ENCODE peak calls at places on chromosomes 12 and 14, in eight cellular contexts. N is tibial nerve, D is transverse colon, A is uterus, S is IMR-90, Z is endothelial cell of umbilical vein, Q is A549, E is stomach. T is an unnamed sample.
A peak's percentile ranks its signal among the peaks of the same experiment; 100 is the strongest.

GRCh38 chr12:46770501-46771183 is 55.2 kb downstream of the SLC38A4 start:
- DNase-seq in N (no peak), D (no peak), A (no peak), S (peak; percentile 59), Z (peak; percentile 39), Q (no peak), E (no peak), T (no peak)

GRCh38 chr12:21637985-21638891 is 19.4 kb downstream of the LDHB start:
- DNase-seq in N (no peak), D (no peak), A (no peak), S (peak; percentile 47), Z (no peak), Q (no peak), E (no peak), T (peak; percentile 37)

GRCh38 chr12:132569856-132570480 is 40.4 kb downstream of the LRCOL1 start:
- DNase-seq in N (no peak), D (no peak), A (no peak), S (no peak), Z (no peak), Q (no peak), E (no peak), T (no peak)

GRCh38 chr12:111409403-111410228 is 3.9 kb downstream of the SH2B3 start:
- DNase-seq in N (no peak), D (no peak), A (peak; percentile 47), S (peak; percentile 67), Z (peak; percentile 84), Q (no peak), E (no peak), T (peak; percentile 52)

GRCh38 chr14:61101803-61102548 is 120.9 kb downstream of the SLC38A6 start:
- DNase-seq in N (no peak), D (no peak), A (no peak), S (peak; percentile 65), Z (peak; percentile 93), Q (no peak), E (no peak), T (no peak)

GRCh38 chr12:100266163-100266801 is 597 bp downstream of the DEPDC4 start:
- DNase-seq in N (no peak), D (no peak), A (no peak), S (no peak), Z (no peak), Q (peak; percentile 89), E (no peak), T (no peak)

GRCh38 chr12:92987362-92987761 is 58.3 kb upstream of the EEA1 start:
- DNase-seq in N (no peak), D (no peak), A (no peak), S (peak; percentile 79), Z (peak; percentile 82), Q (peak; percentile 61), E (no peak), T (peak; percentile 76)

GRCh38 chr14:77098470-77099353 is 654 bp downstream of the CIPC start:
- DNase-seq in N (peak; percentile 26), D (peak; percentile 59), A (peak; percentile 63), S (no peak), Z (peak; percentile 30), Q (peak; percentile 29), E (peak; percentile 54), T (peak; percentile 72)

GRCh38 chr12:30840715-30841114 is 85.8 kb upstream of the TSPAN11 start:
- DNase-seq in N (no peak), D (no peak), A (no peak), S (no peak), Z (no peak), Q (no peak), E (no peak), T (no peak)

GRCh38 chr14:89534896-89535615 is 118.0 kb upstream of the FOXN3 start:
- DNase-seq in N (no peak), D (no peak), A (no peak), S (peak; percentile 72), Z (peak; percentile 46), Q (no peak), E (no peak), T (no peak)

GRCh38 chr12:42129595-42130204 is 15.0 kb downstream of the GXYLT1 start:
- DNase-seq in N (no peak), D (peak; percentile 13), A (no peak), S (peak; percentile 80), Z (peak; percentile 86), Q (peak; percentile 40), E (no peak), T (peak; percentile 59)

GRCh38 chr14:104665092-104665662 is 24.2 kb upstream of the INF2 start:
- DNase-seq in N (no peak), D (no peak), A (no peak), S (peak; percentile 33), Z (no peak), Q (no peak), E (no peak), T (peak; percentile 31)

GRCh38 chr14:56592746-56593544 is 13.3 kb downstream of the TMEM260 start:
- DNase-seq in N (no peak), D (no peak), A (no peak), S (no peak), Z (no peak), Q (no peak), E (no peak), T (no peak)

GRCh38 chr12:94089891-94090290 is 58.5 kb upstream of the PLXNC1 start:
- DNase-seq in N (no peak), D (no peak), A (no peak), S (peak; percentile 58), Z (no peak), Q (no peak), E (no peak), T (peak; percentile 42)

GRCh38 chr14:72636871-72637270 is 257.0 kb downstream of the DPF3 start:
- DNase-seq in N (no peak), D (no peak), A (no peak), S (no peak), Z (no peak), Q (no peak), E (no peak), T (no peak)

GRCh38 chr12:48996794-48997718 is 2.1 kb downstream of the DDN start:
- DNase-seq in N (peak; percentile 59), D (peak; percentile 82), A (peak; percentile 69), S (peak; percentile 67), Z (peak; percentile 67), Q (peak; percentile 94), E (peak; percentile 81), T (peak; percentile 78)

GRCh38 chr12:931591-931990 is 17.9 kb downstream of the RAD52 start:
- DNase-seq in N (no peak), D (no peak), A (no peak), S (no peak), Z (no peak), Q (no peak), E (no peak), T (no peak)

DNA sequence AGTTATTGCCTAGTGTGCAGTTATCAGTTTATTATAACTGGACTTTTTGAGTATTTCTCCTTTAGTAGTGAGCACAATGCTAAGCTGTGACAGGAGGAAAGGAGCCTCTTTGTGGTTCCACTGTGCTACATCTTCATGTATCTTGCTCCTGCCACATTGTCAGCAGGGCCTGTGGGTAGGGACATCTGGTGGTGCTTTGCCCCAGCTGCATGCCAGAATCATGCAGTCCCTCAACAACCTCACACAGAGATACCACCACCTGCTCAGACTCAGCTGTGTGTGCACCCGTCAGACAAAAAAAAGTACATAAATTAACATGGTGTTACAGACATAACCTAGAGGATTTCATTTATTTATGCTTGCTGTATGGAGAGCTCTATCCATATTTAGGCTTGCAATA is 51.1 kb downstream of the MIS18BP1 start:
- DNase-seq in N (no peak), D (no peak), A (no peak), S (no peak), Z (peak; percentile 15), Q (no peak), E (no peak), T (peak; percentile 57)
- TF ChIP-seq POLR2A in N (no peak), D (no peak), A (no peak), S (no peak), Z (no peak), Q (no peak), E (no peak), T (no peak)

GRCh38 chr12:121872546-121873223 is 14.0 kb upstream of the HPD start:
- DNase-seq in N (no peak), D (peak; percentile 55), A (peak; percentile 72), S (peak; percentile 99), Z (no peak), Q (no peak), E (peak; percentile 42), T (peak; percentile 49)

GRCh38 chr12:121866331-121866730 is 7.7 kb upstream of the HPD start:
- DNase-seq in N (no peak), D (no peak), A (no peak), S (peak; percentile 35), Z (no peak), Q (no peak), E (no peak), T (no peak)

GRCh38 chr12:121875582-121875981 is 13.0 kb upstream of the PSMD9 start:
- DNase-seq in N (no peak), D (no peak), A (no peak), S (no peak), Z (no peak), Q (no peak), E (no peak), T (no peak)

DNA sequence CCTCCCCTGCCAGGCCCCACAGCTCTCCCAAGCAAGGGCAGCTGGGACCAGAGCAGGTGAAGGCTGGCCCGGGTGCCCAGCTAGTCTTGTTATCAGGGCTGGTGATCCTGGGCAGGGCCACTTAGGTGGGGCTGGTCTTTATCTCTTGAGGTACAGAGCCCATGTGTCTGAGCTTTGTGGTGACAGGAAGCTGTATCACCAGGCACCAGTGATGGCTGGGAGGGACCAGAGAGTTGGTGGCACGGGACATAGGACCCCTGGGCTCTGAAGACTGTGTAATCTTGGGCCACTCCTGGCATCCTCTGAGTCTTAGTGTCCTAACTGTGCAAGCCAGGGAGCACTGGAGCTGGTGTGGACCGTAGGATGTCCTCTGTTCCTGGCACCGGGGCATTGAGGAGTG is 12.8 kb upstream of the HPD start:
- DNase-seq in N (no peak), D (no peak), A (no peak), S (no peak), Z (no peak), Q (no peak), E (no peak), T (peak; percentile 93)
- TF ChIP-seq POLR2A in N (no peak), D (no peak), A (no peak), S (no peak), Z (no peak), Q (no peak), E (no peak), T (peak; percentile 65)

GRCh38 chr12:32134144-32134888 is 27.7 kb downstream of the BICD1 start:
- DNase-seq in N (no peak), D (peak; percentile 14), A (no peak), S (peak; percentile 83), Z (peak; percentile 49), Q (no peak), E (no peak), T (no peak)
- TF ChIP-seq POLR2A in N (no peak), D (no peak), A (no peak), S (no peak), Z (no peak), Q (no peak), E (no peak), T (no peak)

DNA sequence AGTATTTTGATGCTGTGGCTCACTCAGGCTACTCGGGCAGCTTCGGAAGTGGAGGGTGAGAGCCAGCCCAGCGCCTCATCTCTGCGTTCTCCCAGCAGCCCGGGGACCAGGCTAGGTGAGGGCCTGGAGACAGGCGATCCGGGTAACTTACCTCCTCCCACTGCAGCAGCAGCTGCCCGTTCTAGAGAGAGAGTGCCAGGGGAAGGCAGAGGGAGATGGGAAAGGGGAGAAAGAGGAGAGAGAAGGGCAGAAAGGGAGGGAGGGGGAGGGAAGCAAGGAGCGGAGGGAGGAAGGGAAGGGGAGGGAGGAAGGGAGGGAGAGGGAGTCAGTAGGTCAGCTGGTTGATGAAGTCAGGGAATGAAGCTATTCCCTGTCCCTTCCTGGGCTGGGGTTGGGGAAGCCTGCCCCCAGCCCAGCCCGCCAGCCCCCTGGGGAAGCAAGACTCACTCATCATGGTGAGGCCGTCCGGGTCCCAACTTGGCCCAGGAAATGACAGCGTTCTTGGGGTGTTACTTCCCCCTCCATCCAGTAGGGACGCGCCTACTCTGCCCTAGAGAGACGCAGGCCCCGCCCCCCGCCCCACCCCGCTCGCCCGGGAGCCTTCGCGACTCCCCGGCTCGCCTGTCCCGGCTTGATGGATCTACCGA is at the start of gene IFI27L2:
- DNase-seq in N (peak; percentile 65), D (peak; percentile 74), A (peak; percentile 73), S (peak; percentile 73), Z (peak; percentile 59), Q (peak; percentile 90), E (peak; percentile 67), T (peak; percentile 75)
- TF ChIP-seq POLR2A in N (peak; percentile 25), D (peak; percentile 23), A (no peak), S (no peak), Z (no peak), Q (peak; percentile 42), E (no peak), T (peak; percentile 31)